ENCODE peak calls at places on chromosomes 11 and 22, in four cellular contexts. Q is SK-N-SH, H is GM23338, M is A549. R is an unnamed sample.

GRCh38 chr22:17884084-17884483 is 109.8 kb upstream of the BID start:
- DNase-seq in H (no peak), Q (no peak), M (no peak), R (no peak)

GRCh38 chr11:101003468-101003867 is 126.1 kb downstream of the PGR start:
- DNase-seq in M (peak; percentile 11), H (peak; percentile 38), Q (peak; percentile 1), R (no peak)

GRCh38 chr11:8227156-8228152 is 36.2 kb downstream of the LMO1 start:
- DNase-seq in M (no peak), Q (no peak), H (no peak), R (no peak)

GRCh38 chr22:43262990-43263644 is 76.2 kb upstream of the TTLL12 start:
- DNase-seq in H (no peak), M (no peak), Q (no peak), R (peak; percentile 84)

GRCh38 chr11:124920870-124921609 is 2.0 kb downstream of the HEPN1 start:
- DNase-seq in Q (peak; percentile 94), M (peak; percentile 45), H (peak; percentile 83), R (no peak)

GRCh38 chr11:12167098-12167999 is 57.0 kb downstream of the MICAL2 start:
- DNase-seq in Q (no peak), H (no peak), M (peak; percentile 92), R (no peak)

GRCh38 chr11:76802151-76802550 is 19.0 kb downstream of the TSKU start:
- DNase-seq in M (no peak), H (no peak), Q (no peak), R (no peak)

GRCh38 chr11:132430352-132431091 is 1060.1 kb downstream of the NTM start:
- DNase-seq in H (no peak), M (no peak), Q (peak; percentile 59), R (no peak)

GRCh38 chr11:110797453-110797852 is 85.2 kb upstream of the ARHGAP20 start:
- DNase-seq in M (no peak), Q (no peak), H (no peak), R (peak; percentile 74)

GRCh38 chr11:12698049-12698448 is 23.8 kb downstream of the TEAD1 start:
- DNase-seq in H (peak; percentile 64), M (no peak), Q (no peak), R (no peak)

GRCh38 chr11:17476317-17477083 is at the start of gene ABCC8:
- DNase-seq in H (peak; percentile 71), Q (peak; percentile 83), M (peak; percentile 22), R (no peak)

DNA sequence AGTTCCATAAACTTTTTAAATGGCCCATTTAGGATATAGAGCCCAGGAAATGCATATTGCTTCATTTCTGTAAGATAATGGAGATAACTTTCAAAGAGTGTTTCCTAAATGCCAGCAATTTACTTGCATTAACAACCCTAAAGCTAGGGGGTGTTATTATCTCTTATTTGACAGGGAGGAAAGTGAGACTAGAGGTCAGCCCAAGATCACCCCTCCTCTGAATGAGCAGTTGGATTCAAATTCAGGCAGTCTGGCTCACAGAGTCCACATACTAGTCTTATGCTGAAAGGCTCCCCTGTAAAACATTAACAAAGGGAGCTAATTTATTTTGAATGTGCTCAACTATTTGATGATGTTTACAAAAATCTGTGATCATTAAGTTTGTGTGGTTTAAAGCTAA is 49.9 kb upstream of the TRIM77 start:
- DNase-seq in M (no peak), H (peak; percentile 69), Q (no peak), R (no peak)
- TF ChIP-seq REST in M (no peak), H (no peak), Q (no peak), R (no peak)

DNA sequence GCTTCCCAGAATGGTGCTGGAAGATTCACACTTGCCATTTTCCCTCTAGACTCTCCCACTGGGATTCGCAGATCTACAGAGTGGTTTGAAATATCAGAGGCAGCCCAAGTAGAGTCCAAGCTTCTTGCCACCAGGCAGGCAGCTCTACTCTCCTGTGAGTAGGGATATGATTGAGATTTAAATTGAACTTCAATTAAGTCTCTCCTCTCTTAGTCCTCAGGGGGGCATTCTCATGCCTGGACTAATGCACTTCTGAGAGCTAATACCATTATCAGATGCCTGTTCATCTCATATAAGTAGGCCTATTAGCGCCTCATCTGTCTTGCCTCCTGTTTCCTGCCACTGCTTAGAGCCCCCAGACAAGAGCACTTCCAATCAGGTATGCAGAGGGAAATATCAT is 25.5 kb upstream of the AMPD3 start:
- DNase-seq in Q (no peak), M (no peak), H (no peak), R (no peak)
- TF ChIP-seq REST in Q (no peak), M (no peak), H (no peak), R (no peak)

GRCh38 chr22:28801845-28802594 is 1.7 kb upstream of the XBP1 start:
- DNase-seq in Q (no peak), M (no peak), H (peak; percentile 22), R (peak; percentile 84)
- TF ChIP-seq REST in Q (no peak), M (no peak), H (no peak), R (peak; percentile 47)

GRCh38 chr22:40177738-40178416 is at the start of gene TNRC6B:
- DNase-seq in M (peak; percentile 94), H (peak; percentile 98), Q (peak; percentile 58), R (peak; percentile 97)
- TF ChIP-seq REST in M (no peak), H (no peak), Q (peak; percentile 29), R (peak; percentile 51)

DNA sequence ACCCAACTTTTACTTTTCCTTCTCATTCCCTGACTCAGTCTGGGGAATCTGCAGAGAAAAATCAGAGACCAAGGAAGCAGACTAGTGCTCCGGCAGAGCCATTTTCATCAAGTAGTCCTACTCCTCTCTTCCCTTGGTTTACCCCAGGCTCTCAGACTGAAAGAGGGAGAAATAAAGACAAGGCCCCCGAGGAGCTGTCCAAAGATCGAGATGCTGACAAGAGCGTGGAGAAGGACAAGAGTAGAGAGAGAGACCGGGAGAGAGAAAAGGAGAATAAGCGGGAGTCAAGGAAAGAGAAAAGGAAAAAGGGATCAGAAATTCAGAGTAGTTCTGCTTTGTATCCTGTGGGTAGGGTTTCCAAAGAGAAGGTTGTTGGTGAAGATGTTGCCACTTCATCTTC is 37.2 kb downstream of the KMT2A start:
- DNase-seq in H (no peak), M (no peak), Q (no peak), R (no peak)
- TF ChIP-seq REST in H (peak; percentile 45), M (no peak), Q (peak; percentile 69), R (peak; percentile 58)